ENCODE peak calls at places on chromosomes 11 and 22, in seven cellular contexts. I is uterus, W is H1, M is heart left ventricle, A is neural progenitor cell, F is AG09319, J is esophagus squamous epithelium. B is an unnamed sample.

GRCh38 chr11:4544891-4545290 is at the start of gene OR52M1:
- DNase-seq in F (no peak), W (no peak), M (no peak), A (no peak), J (no peak), I (no peak), B (no peak)

GRCh38 chr11:45665206-45665932 is at the start of gene CHST1:
- DNase-seq in M (peak), I (peak), W (peak), J (no peak), F (no peak), A (peak), B (peak)

GRCh38 chr22:46813816-46814597 is 51.6 kb downstream of the TBC1D22A start:
- DNase-seq in I (no peak), J (no peak), F (no peak), M (no peak), A (no peak), W (peak), B (no peak)

GRCh38 chr11:73996161-73996747 is 12.6 kb downstream of the UCP3 start:
- DNase-seq in J (no peak), A (no peak), M (no peak), W (no peak), F (no peak), I (no peak), B (no peak)

GRCh38 chr11:122758974-122759373 is 79.3 kb upstream of the CRTAM start:
- DNase-seq in F (no peak), W (no peak), I (no peak), M (no peak), J (no peak), A (no peak), B (no peak)

GRCh38 chr11:313787-314547 is at the start of gene IFITM1:
- DNase-seq in F (peak), W (peak), M (peak), A (peak), I (peak), J (no peak), B (no peak)

GRCh38 chr11:31325162-31325561 is 44.4 kb downstream of the DCDC1 start:
- DNase-seq in W (no peak), F (no peak), I (no peak), J (no peak), A (no peak), M (no peak), B (no peak)

GRCh38 chr11:66347425-66348276 is at the start of gene B4GAT1:
- DNase-seq in W (peak), A (peak), I (peak), F (peak), J (no peak), M (peak), B (peak)

GRCh38 chr11:3644817-3645235 is at the start of gene ART1:
- DNase-seq in F (no peak), J (no peak), M (no peak), W (no peak), I (peak), A (no peak), B (no peak)

GRCh38 chr22:43391306-43391705 is 20.5 kb upstream of the MPPED1 start:
- DNase-seq in W (no peak), I (no peak), J (no peak), F (no peak), A (no peak), M (no peak), B (no peak)

GRCh38 chr11:2580444-2581050 is 119.2 kb downstream of the KCNQ1OT1 start:
- DNase-seq in J (no peak), M (peak), W (peak), F (no peak), A (no peak), I (no peak), B (peak)

GRCh38 chr11:2313051-2313951 is 11.5 kb downstream of the TSPAN32 start:
- DNase-seq in F (no peak), I (no peak), M (peak), J (no peak), W (no peak), A (no peak), B (no peak)

GRCh38 chr11:81772161-81772560 is 961.5 kb downstream of the FAM181B start:
- DNase-seq in A (peak), I (no peak), F (no peak), M (no peak), J (no peak), W (no peak), B (no peak)

GRCh38 chr11:37718431-37718999 is 1120.5 kb upstream of the RAG2 start:
- DNase-seq in I (no peak), W (no peak), M (no peak), J (no peak), A (no peak), F (no peak), B (no peak)

GRCh38 chr11:131923309-131923708 is 552.9 kb downstream of the NTM start:
- DNase-seq in F (no peak), W (no peak), I (no peak), M (no peak), A (no peak), J (no peak), B (no peak)

GRCh38 chr11:102470257-102470656 is 17.7 kb upstream of the TMEM123 start:
- DNase-seq in F (no peak), J (no peak), M (no peak), W (no peak), I (no peak), A (no peak), B (no peak)

GRCh38 chr22:37507731-37508130 is 11.5 kb downstream of the CARD10 start:
- DNase-seq in M (no peak), W (no peak), F (no peak), J (no peak), I (no peak), A (no peak), B (no peak)

DNA sequence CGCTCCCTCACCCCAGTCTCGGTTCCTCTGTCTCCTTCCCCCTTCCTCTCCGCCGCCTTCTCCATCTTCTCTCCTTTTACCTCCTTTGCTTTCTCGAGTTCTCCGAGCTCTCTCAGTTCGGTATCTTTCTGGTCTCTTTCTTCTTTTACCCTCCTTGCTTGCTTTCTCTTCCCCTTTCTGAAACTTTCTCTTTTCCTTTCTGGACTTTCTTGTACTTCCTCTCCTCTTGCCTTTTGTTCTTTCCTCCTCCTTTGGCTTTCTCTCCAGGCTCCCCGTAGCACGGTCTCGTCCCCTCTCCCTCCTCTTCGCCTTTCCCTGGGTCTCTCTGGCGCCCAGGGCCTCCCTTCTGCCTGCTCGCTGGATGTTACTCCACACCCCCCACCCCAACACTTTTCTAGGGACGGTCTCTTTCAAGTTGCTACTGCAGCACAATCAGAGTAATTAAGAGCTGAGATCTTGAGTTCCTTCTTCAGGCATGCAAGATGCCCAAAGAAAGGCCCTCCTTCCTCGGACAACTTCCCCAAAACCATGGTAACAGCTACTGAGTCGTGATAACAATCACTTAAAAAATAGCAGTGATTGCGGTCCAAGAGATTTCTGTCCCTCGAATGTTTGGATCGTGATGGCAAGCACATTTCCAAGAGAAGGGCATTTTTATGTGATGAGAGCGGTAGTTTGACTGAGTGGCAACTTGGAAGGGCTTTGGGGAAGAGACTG is 487 bp upstream of the TENM4 start:
- DNase-seq in J (no peak), M (no peak), W (peak), A (peak), F (no peak), I (no peak), B (no peak)
- TF ChIP-seq CTCF in J (no peak), M (no peak), W (no peak), A (no peak), F (no peak), I (no peak), B (no peak)

GRCh38 chr11:65225284-65226102 is 36.3 kb upstream of the POLA2 start:
- DNase-seq in I (peak), F (peak), M (peak), J (no peak), W (peak), A (peak), B (no peak)
- TF ChIP-seq CTCF in I (peak), F (peak), M (peak), J (peak), W (peak), A (peak), B (peak)

GRCh38 chr11:62241095-62241494 is 944 bp upstream of the SCGB1D2 start:
- DNase-seq in W (no peak), M (no peak), F (no peak), A (no peak), I (no peak), J (no peak), B (no peak)

GRCh38 chr11:62242021-62242420 is at the start of gene SCGB1D2:
- DNase-seq in I (no peak), F (no peak), W (no peak), A (peak), J (no peak), M (peak), B (no peak)

GRCh38 chr11:62245271-62245753 is 3.3 kb downstream of the SCGB1D2 start:
- DNase-seq in J (no peak), A (peak), M (peak), W (peak), F (no peak), I (no peak), B (peak)
- TF ChIP-seq CTCF in J (no peak), A (peak), M (no peak), W (peak), F (no peak), I (no peak), B (no peak)

DNA sequence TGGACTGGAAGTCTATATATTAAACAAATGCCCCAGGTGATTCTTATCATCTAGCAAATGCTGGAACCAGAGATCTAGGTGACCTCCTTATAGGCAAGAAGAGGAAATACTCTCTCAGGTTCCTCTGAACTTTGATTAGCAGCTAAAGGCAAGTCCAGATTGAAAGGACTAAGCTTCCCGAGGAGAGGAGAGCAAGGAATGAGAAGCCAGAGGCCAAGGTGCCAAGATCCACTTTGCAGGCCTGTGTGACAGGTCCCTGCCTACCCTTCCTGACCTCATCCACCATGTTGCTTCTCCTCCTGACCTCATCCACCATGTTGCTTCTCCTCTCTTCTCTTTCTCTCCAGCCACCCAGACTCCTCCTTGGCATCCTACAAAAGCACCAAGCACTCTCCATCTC is 173.2 kb downstream of the LARGE1 start:
- DNase-seq in J (no peak), I (no peak), W (no peak), F (no peak), A (no peak), M (no peak), B (no peak)
- TF ChIP-seq CTCF in J (no peak), I (no peak), W (no peak), F (no peak), A (no peak), M (no peak), B (no peak)

DNA sequence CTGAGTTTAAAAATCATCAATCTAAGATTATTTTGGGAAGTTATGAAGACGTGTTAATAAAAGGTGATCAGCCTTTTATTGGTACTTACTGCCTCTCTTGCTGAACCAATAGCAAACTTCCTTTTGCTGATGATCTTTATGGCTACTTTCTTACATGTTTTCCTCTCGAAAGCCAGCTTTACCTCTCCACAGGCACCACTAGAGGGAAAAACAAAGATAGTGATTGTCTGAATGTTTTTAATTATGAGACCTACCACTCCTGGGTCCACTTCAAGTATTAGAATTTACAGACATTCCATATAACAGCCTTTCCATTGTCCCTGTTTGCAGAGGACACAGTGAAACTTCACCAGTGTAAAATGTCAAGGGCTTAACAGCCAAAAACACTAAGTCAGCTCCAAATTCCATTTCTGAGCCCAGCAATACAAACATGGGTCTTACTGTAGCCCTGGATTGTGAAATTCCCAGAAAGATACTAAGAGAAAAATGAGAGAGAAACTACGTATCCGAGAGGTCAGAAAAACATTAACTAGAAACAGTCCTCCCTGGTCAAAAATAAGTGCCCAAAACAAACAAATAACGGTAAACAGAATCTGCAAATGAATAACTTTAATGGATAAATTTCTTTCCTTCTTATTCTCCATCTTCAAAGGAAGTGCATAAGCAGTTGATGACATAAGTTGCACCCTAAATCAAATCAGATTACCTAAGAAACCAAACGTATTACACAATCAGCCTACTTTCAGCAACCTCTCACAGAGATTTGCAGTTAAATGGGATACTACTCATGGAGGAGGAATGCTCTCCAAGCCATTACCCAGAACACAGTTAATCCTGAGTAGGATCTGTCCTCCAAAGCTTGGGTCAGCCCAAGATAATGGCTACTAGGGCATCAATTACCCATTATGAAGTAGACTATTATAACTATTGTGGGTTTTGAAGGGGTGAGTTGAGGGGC is 29.5 kb downstream of the CHEK2 start:
- DNase-seq in F (peak), J (no peak), A (no peak), I (peak), M (no peak), W (no peak), B (no peak)
- TF ChIP-seq CTCF in F (peak), J (no peak), A (no peak), I (no peak), M (no peak), W (no peak), B (no peak)